ENCODE peak calls at places on chromosomes 1 and 21, in eight cellular contexts. One of them, this sample, is unnamed.

GRCh38 chr21:29018540-29018939 is 609 bp downstream of the RWDD2B start:
- DNase-seq in right cardiac atrium: no peak
- DNase-seq in A549: no peak
- DNase-seq in foreskin melanocyte: no peak
- DNase-seq in T-cell: no peak
- DNase-seq in erythroblast: peak; percentile 62
- DNase-seq in lower leg skin: no peak
- DNase-seq in CD4-positive, alpha-beta T cell: no peak
- DNase-seq in this sample: no peak

GRCh38 chr1:215719569-215719968 is 152.5 kb downstream of the KCTD3 start:
- DNase-seq in erythroblast: no peak
- DNase-seq in A549: no peak
- DNase-seq in right cardiac atrium: no peak
- DNase-seq in CD4-positive, alpha-beta T cell: no peak
- DNase-seq in T-cell: no peak
- DNase-seq in lower leg skin: no peak
- DNase-seq in foreskin melanocyte: no peak
- DNase-seq in this sample: no peak

GRCh38 chr1:27785763-27786162 is 12.7 kb downstream of the STX12 start:
- DNase-seq in T-cell: no peak
- DNase-seq in CD4-positive, alpha-beta T cell: no peak
- DNase-seq in lower leg skin: no peak
- DNase-seq in right cardiac atrium: no peak
- DNase-seq in A549: no peak
- DNase-seq in erythroblast: no peak
- DNase-seq in foreskin melanocyte: no peak
- DNase-seq in this sample: no peak

GRCh38 chr1:39275836-39276507 is 71.5 kb downstream of the MACF1 start:
- DNase-seq in T-cell: no peak
- DNase-seq in right cardiac atrium: no peak
- DNase-seq in erythroblast: peak; percentile 47
- DNase-seq in A549: no peak
- DNase-seq in lower leg skin: no peak
- DNase-seq in foreskin melanocyte: no peak
- DNase-seq in CD4-positive, alpha-beta T cell: no peak
- DNase-seq in this sample: no peak

GRCh38 chr1:173477286-173478098 is at the start of gene PRDX6:
- DNase-seq in foreskin melanocyte: peak; percentile 64
- DNase-seq in A549: peak; percentile 33
- DNase-seq in CD4-positive, alpha-beta T cell: peak; percentile 81
- DNase-seq in erythroblast: peak; percentile 94
- DNase-seq in right cardiac atrium: peak; percentile 90
- DNase-seq in lower leg skin: peak; percentile 97
- DNase-seq in T-cell: peak; percentile 74
- DNase-seq in this sample: peak; percentile 39

GRCh38 chr1:172236958-172237357 is 183.5 kb upstream of the C1orf105 start:
- DNase-seq in right cardiac atrium: no peak
- DNase-seq in foreskin melanocyte: no peak
- DNase-seq in lower leg skin: no peak
- DNase-seq in T-cell: no peak
- DNase-seq in CD4-positive, alpha-beta T cell: no peak
- DNase-seq in erythroblast: no peak
- DNase-seq in A549: no peak
- DNase-seq in this sample: no peak

GRCh38 chr1:63772201-63772600 is 1.6 kb upstream of the ROR1 start:
- DNase-seq in T-cell: no peak
- DNase-seq in erythroblast: no peak
- DNase-seq in lower leg skin: no peak
- DNase-seq in right cardiac atrium: no peak
- DNase-seq in CD4-positive, alpha-beta T cell: no peak
- DNase-seq in A549: no peak
- DNase-seq in foreskin melanocyte: no peak
- DNase-seq in this sample: no peak

GRCh38 chr1:205505791-205506190 is 1.3 kb downstream of the CDK18 start:
- DNase-seq in right cardiac atrium: peak; percentile 61
- DNase-seq in erythroblast: no peak
- DNase-seq in CD4-positive, alpha-beta T cell: no peak
- DNase-seq in foreskin melanocyte: no peak
- DNase-seq in A549: no peak
- DNase-seq in T-cell: no peak
- DNase-seq in lower leg skin: no peak
- DNase-seq in this sample: no peak

GRCh38 chr21:16713331-16714114 is 799.3 kb upstream of the CXADR start:
- DNase-seq in T-cell: no peak
- DNase-seq in lower leg skin: no peak
- DNase-seq in A549: no peak
- DNase-seq in erythroblast: no peak
- DNase-seq in CD4-positive, alpha-beta T cell: no peak
- DNase-seq in foreskin melanocyte: no peak
- DNase-seq in right cardiac atrium: no peak
- DNase-seq in this sample: no peak

GRCh38 chr1:151907363-151908139 is 1.8 kb downstream of the THEM4 start:
- DNase-seq in A549: no peak
- DNase-seq in CD4-positive, alpha-beta T cell: no peak
- DNase-seq in T-cell: no peak
- DNase-seq in right cardiac atrium: no peak
- DNase-seq in foreskin melanocyte: no peak
- DNase-seq in lower leg skin: no peak
- DNase-seq in erythroblast: peak; percentile 81
- DNase-seq in this sample: no peak

GRCh38 chr1:241548008-241548407 is 15.8 kb downstream of the KMO start:
- DNase-seq in A549: no peak
- DNase-seq in CD4-positive, alpha-beta T cell: no peak
- DNase-seq in foreskin melanocyte: no peak
- DNase-seq in T-cell: no peak
- DNase-seq in right cardiac atrium: no peak
- DNase-seq in erythroblast: no peak
- DNase-seq in lower leg skin: no peak
- DNase-seq in this sample: no peak

GRCh38 chr1:180743868-180744267 is 112.0 kb downstream of the XPR1 start:
- DNase-seq in right cardiac atrium: no peak
- DNase-seq in erythroblast: no peak
- DNase-seq in T-cell: no peak
- DNase-seq in CD4-positive, alpha-beta T cell: no peak
- DNase-seq in A549: no peak
- DNase-seq in foreskin melanocyte: no peak
- DNase-seq in lower leg skin: no peak
- DNase-seq in this sample: no peak

GRCh38 chr1:223123238-223123976 is 19.6 kb downstream of the TLR5 start:
- DNase-seq in CD4-positive, alpha-beta T cell: peak; percentile 64
- DNase-seq in lower leg skin: peak; percentile 91
- DNase-seq in right cardiac atrium: peak; percentile 67
- DNase-seq in A549: peak; percentile 71
- DNase-seq in erythroblast: peak; percentile 58
- DNase-seq in T-cell: peak; percentile 70
- DNase-seq in foreskin melanocyte: peak; percentile 51
- DNase-seq in this sample: peak; percentile 70

GRCh38 chr1:85623061-85623471 is 42.5 kb downstream of the CCN1 start:
- DNase-seq in foreskin melanocyte: peak; percentile 89
- DNase-seq in CD4-positive, alpha-beta T cell: no peak
- DNase-seq in T-cell: no peak
- DNase-seq in right cardiac atrium: no peak
- DNase-seq in A549: no peak
- DNase-seq in lower leg skin: no peak
- DNase-seq in erythroblast: no peak
- DNase-seq in this sample: peak; percentile 77

GRCh38 chr1:161225178-161225533 is 704 bp upstream of the TOMM40L start:
- DNase-seq in A549: no peak
- DNase-seq in erythroblast: no peak
- DNase-seq in T-cell: no peak
- DNase-seq in foreskin melanocyte: no peak
- DNase-seq in right cardiac atrium: no peak
- DNase-seq in lower leg skin: no peak
- DNase-seq in CD4-positive, alpha-beta T cell: no peak
- DNase-seq in this sample: no peak

GRCh38 chr1:205744403-205744802 is 5.6 kb downstream of the NUCKS1 start:
- DNase-seq in right cardiac atrium: no peak
- DNase-seq in CD4-positive, alpha-beta T cell: no peak
- DNase-seq in T-cell: no peak
- DNase-seq in erythroblast: no peak
- DNase-seq in foreskin melanocyte: no peak
- DNase-seq in lower leg skin: no peak
- DNase-seq in A549: no peak
- DNase-seq in this sample: no peak

GRCh38 chr1:240169188-240169587 is 77.5 kb downstream of the FMN2 start:
- DNase-seq in right cardiac atrium: no peak
- DNase-seq in T-cell: no peak
- DNase-seq in erythroblast: no peak
- DNase-seq in A549: peak; percentile 28
- DNase-seq in foreskin melanocyte: no peak
- DNase-seq in CD4-positive, alpha-beta T cell: no peak
- DNase-seq in lower leg skin: no peak
- DNase-seq in this sample: peak; percentile 61

GRCh38 chr1:210262167-210262896 is 29.7 kb downstream of the SERTAD4 start:
- DNase-seq in T-cell: no peak
- DNase-seq in CD4-positive, alpha-beta T cell: no peak
- DNase-seq in foreskin melanocyte: peak; percentile 78
- DNase-seq in lower leg skin: no peak
- DNase-seq in erythroblast: no peak
- DNase-seq in A549: no peak
- DNase-seq in right cardiac atrium: peak; percentile 74
- DNase-seq in this sample: peak; percentile 92